ENCODE peak calls at places on chromosomes 11 and 22, in nine cellular contexts. U is left lung, T is Caco-2, K is GM12865, L is neural progenitor cell, C is HCT116, A is PC-3, M is colonic mucosa, Z is fibroblast of lung. D is an unnamed sample.

GRCh38 chr11:20192151-20192550 is 31.9 kb upstream of the DBX1 start:
- DNase-seq in L (no peak), Z (no peak), K (no peak), A (no peak), M (no peak), T (no peak), U (no peak), C (no peak), D (no peak)

GRCh38 chr11:131624526-131624925 is 254.1 kb downstream of the NTM start:
- DNase-seq in T (no peak), U (no peak), M (no peak), K (no peak), Z (peak), C (no peak), L (no peak), A (no peak), D (no peak)

GRCh38 chr11:133718831-133719230 is 126.5 kb downstream of the SPATA19 start:
- DNase-seq in M (no peak), Z (no peak), K (no peak), C (no peak), A (no peak), U (no peak), L (no peak), T (no peak), D (no peak)

GRCh38 chr11:48216510-48216909 is at the start of gene OR4B1:
- DNase-seq in M (no peak), U (no peak), Z (no peak), T (no peak), L (no peak), A (no peak), C (no peak), K (no peak), D (no peak)

GRCh38 chr11:16833026-16833425 is 94.6 kb downstream of the C11orf58 start:
- DNase-seq in U (no peak), K (no peak), A (no peak), T (no peak), Z (no peak), M (no peak), C (no peak), L (peak), D (no peak)

GRCh38 chr22:24325105-24325757 is 54.6 kb downstream of the SPECC1L start:
- DNase-seq in T (peak), K (peak), A (peak), M (peak), C (no peak), Z (peak), U (no peak), L (peak), D (peak)

GRCh38 chr11:124329787-124330478 is 9.9 kb upstream of the OR8D2 start:
- DNase-seq in M (no peak), L (no peak), K (peak), A (peak), U (no peak), C (no peak), T (no peak), Z (peak), D (peak)

GRCh38 chr11:35036642-35037041 is 102.3 kb upstream of the CD44 start:
- DNase-seq in Z (no peak), T (no peak), A (no peak), M (no peak), C (no peak), U (no peak), L (no peak), K (peak), D (no peak)

GRCh38 chr11:69563306-69563705 is 77.7 kb upstream of the CCND1 start:
- DNase-seq in K (no peak), L (no peak), U (no peak), T (no peak), Z (no peak), A (no peak), C (no peak), M (no peak), D (no peak)

GRCh38 chr22:47156352-47157092 is 394.1 kb downstream of the TBC1D22A start:
- DNase-seq in M (no peak), A (no peak), L (no peak), Z (no peak), U (no peak), K (no peak), C (no peak), T (no peak), D (no peak)

GRCh38 chr22:19717691-19718254 is 3.5 kb downstream of the SEPTIN5 start:
- DNase-seq in A (peak), T (peak), C (no peak), Z (peak), L (peak), K (peak), M (peak), U (peak), D (peak)

GRCh38 chr11:117690484-117691205 is 106.4 kb downstream of the DSCAML1 start:
- DNase-seq in T (no peak), Z (no peak), M (no peak), K (peak), C (no peak), A (no peak), L (no peak), U (no peak), D (no peak)

GRCh38 chr22:32103648-32104326 is 55.3 kb downstream of the C22orf42 start:
- DNase-seq in K (no peak), U (no peak), T (no peak), M (no peak), L (no peak), A (peak), Z (no peak), C (peak), D (peak)

GRCh38 chr11:45333023-45333422 is 46.9 kb upstream of the SYT13 start:
- DNase-seq in Z (no peak), M (no peak), U (no peak), T (no peak), A (no peak), L (no peak), K (no peak), C (no peak), D (no peak)

GRCh38 chr11:132342408-132342807 is 972.0 kb downstream of the NTM start:
- DNase-seq in L (no peak), Z (no peak), U (no peak), T (no peak), C (no peak), K (no peak), M (no peak), A (no peak), D (no peak)

GRCh38 chr11:16936643-16937042 is 77.6 kb downstream of the PLEKHA7 start:
- DNase-seq in K (no peak), L (no peak), A (no peak), Z (peak), U (no peak), C (no peak), T (peak), M (no peak), D (no peak)

GRCh38 chr11:90845799-90846198 is 623.0 kb upstream of the CHORDC1 start:
- DNase-seq in T (no peak), M (no peak), L (no peak), A (no peak), C (no peak), Z (no peak), U (no peak), K (no peak), D (no peak)

GRCh38 chr22:42820075-42820763 is 36.9 kb downstream of the ARFGAP3 start:
- DNase-seq in K (peak), M (no peak), L (peak), T (no peak), A (peak), U (no peak), Z (peak), C (no peak), D (peak)

GRCh38 chr22:29201722-29202230 is 3.9 kb upstream of the EMID1 start:
- DNase-seq in L (no peak), K (no peak), Z (no peak), U (no peak), T (no peak), C (no peak), M (no peak), A (no peak), D (no peak)

GRCh38 chr22:19822301-19823117 is 32.2 kb downstream of the GNB1L start:
- DNase-seq in M (no peak), Z (no peak), U (peak), T (no peak), C (no peak), K (no peak), L (no peak), A (no peak), D (no peak)

GRCh38 chr22:30932661-30933060 is 35.9 kb downstream of the MORC2 start:
- DNase-seq in M (no peak), A (no peak), Z (no peak), T (no peak), C (no peak), U (no peak), L (no peak), K (no peak), D (no peak)

GRCh38 chr11:115500547-115501503 is 3.4 kb downstream of the CADM1 start:
- DNase-seq in U (no peak), C (no peak), K (no peak), Z (no peak), T (no peak), M (no peak), L (peak), A (no peak), D (peak)

GRCh38 chr11:64715756-64716470 is 7.1 kb downstream of the NRXN2 start:
- DNase-seq in T (no peak), C (no peak), U (no peak), A (no peak), K (no peak), L (no peak), Z (no peak), M (no peak), D (no peak)

GRCh38 chr11:44626645-44627044 is 61.2 kb downstream of the CD82 start:
- DNase-seq in A (no peak), U (no peak), C (no peak), K (no peak), Z (no peak), L (no peak), M (peak), T (no peak), D (no peak)

GRCh38 chr22:30832407-30832987 is 136.1 kb downstream of the MORC2 start:
- DNase-seq in C (no peak), M (no peak), U (no peak), Z (no peak), A (no peak), T (no peak), L (no peak), K (no peak), D (no peak)

GRCh38 chr11:128716661-128717210 is 22.9 kb downstream of the FLI1 start:
- DNase-seq in M (no peak), Z (peak), L (peak), C (no peak), A (no peak), K (peak), U (no peak), T (no peak), D (peak)

GRCh38 chr11:35986958-35987357 is 43.1 kb downstream of the LDLRAD3 start:
- DNase-seq in A (peak), M (no peak), C (no peak), Z (peak), U (no peak), L (no peak), K (no peak), T (no peak), D (no peak)

GRCh38 chr11:96024666-96025065 is 100.8 kb upstream of the MTMR2 start:
- DNase-seq in M (no peak), U (no peak), Z (no peak), K (no peak), T (no peak), L (no peak), C (no peak), A (no peak), D (no peak)

GRCh38 chr22:37990302-37990701 is 5.9 kb upstream of the SOX10 start:
- DNase-seq in T (no peak), Z (no peak), A (no peak), L (no peak), C (no peak), K (no peak), M (no peak), U (no peak), D (no peak)

GRCh38 chr11:67615455-67616430 is 9.0 kb downstream of the NDUFV1 start:
- DNase-seq in L (peak), U (no peak), A (peak), C (peak), Z (no peak), K (peak), T (peak), M (peak), D (peak)

GRCh38 chr11:18115360-18116127 is 9.7 kb upstream of the SAAL1 start:
- DNase-seq in C (peak), T (peak), A (peak), M (peak), L (peak), Z (peak), K (peak), U (peak), D (peak)

GRCh38 chr22:49728566-49729271 is 99.0 kb downstream of the BRD1 start:
- DNase-seq in C (no peak), A (no peak), M (no peak), K (no peak), U (peak), T (no peak), L (no peak), Z (no peak), D (no peak)

GRCh38 chr11:11396290-11397042 is 43.4 kb upstream of the CSNK2A3 start:
- DNase-seq in L (no peak), M (no peak), T (no peak), Z (peak), A (no peak), K (no peak), C (no peak), U (no peak), D (no peak)

GRCh38 chr11:26331911-26332571 is at the start of gene ANO3:
- DNase-seq in A (peak), T (peak), K (peak), L (peak), U (peak), C (no peak), M (peak), Z (peak), D (peak)

GRCh38 chr11:73833067-73833466 is 43.6 kb downstream of the COA4 start:
- DNase-seq in U (no peak), K (no peak), L (no peak), T (no peak), C (no peak), A (peak), Z (no peak), M (no peak), D (no peak)

GRCh38 chr11:64661146-64661545 is 61.9 kb downstream of the NRXN2 start:
- DNase-seq in Z (peak), M (no peak), A (no peak), L (no peak), C (no peak), U (no peak), K (no peak), T (no peak), D (no peak)

GRCh38 chr11:13338437-13339069 is 61.0 kb downstream of the BMAL1 start:
- DNase-seq in T (no peak), Z (no peak), A (peak), C (no peak), U (no peak), L (no peak), M (no peak), K (no peak), D (no peak)

GRCh38 chr11:46120711-46121327 is 435 bp downstream of the PHF21A start:
- DNase-seq in L (peak), A (no peak), Z (peak), C (no peak), U (peak), T (peak), K (peak), M (peak), D (peak)

GRCh38 chr11:130020323-130020722 is 17.7 kb upstream of the PRDM10 start:
- DNase-seq in U (no peak), Z (peak), K (no peak), T (peak), M (no peak), A (no peak), L (no peak), C (no peak), D (peak)
- TF ChIP-seq CTCF in U (no peak), Z (no peak), K (no peak), T (no peak), M (no peak), A (no peak), L (no peak), C (no peak), D (no peak)

GRCh38 chr11:126061707-126062678 is 673 bp downstream of the CDON start:
- DNase-seq in K (peak), U (peak), C (peak), T (peak), Z (peak), L (peak), M (peak), A (peak), D (peak)
- TF ChIP-seq CTCF in K (no peak), U (peak), C (peak), T (peak), Z (peak), L (peak), M (peak), A (peak), D (peak)

DNA sequence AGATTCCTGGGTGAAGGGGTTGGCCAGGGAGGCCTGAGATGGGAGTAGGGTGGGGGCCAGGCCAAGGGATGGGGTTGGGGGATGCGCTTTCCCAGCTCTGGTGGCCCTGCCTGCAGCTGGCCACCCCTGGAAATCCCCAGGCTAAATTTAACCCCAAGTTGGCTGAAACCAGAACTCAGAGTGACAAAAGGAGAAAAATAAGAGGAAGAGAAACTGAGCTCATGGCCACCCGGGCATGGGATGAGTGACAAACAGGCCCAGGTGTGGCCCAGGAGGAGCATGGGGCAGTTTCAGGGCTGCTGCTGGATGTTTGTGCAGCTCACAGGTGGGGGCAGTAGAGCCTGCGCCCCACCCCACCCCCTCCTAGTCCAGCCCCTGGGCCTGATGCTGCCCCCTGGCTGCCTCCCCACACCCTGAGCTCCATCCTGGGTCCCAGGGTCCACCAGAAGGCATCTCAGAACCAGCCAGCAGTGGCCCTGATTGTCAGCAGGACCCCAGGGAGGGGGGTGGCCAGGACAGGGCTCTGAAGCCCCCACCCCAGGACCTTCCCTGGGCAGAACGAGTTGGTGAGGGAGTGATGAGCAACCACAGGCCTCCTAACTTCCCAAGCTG is 48.0 kb downstream of the IGLL5 start:
- DNase-seq in A (no peak), L (no peak), M (no peak), Z (no peak), C (no peak), U (no peak), T (no peak), K (peak), D (peak)
- TF ChIP-seq CTCF in A (no peak), L (peak), M (no peak), Z (no peak), C (peak), U (no peak), T (peak), K (peak), D (peak)

DNA sequence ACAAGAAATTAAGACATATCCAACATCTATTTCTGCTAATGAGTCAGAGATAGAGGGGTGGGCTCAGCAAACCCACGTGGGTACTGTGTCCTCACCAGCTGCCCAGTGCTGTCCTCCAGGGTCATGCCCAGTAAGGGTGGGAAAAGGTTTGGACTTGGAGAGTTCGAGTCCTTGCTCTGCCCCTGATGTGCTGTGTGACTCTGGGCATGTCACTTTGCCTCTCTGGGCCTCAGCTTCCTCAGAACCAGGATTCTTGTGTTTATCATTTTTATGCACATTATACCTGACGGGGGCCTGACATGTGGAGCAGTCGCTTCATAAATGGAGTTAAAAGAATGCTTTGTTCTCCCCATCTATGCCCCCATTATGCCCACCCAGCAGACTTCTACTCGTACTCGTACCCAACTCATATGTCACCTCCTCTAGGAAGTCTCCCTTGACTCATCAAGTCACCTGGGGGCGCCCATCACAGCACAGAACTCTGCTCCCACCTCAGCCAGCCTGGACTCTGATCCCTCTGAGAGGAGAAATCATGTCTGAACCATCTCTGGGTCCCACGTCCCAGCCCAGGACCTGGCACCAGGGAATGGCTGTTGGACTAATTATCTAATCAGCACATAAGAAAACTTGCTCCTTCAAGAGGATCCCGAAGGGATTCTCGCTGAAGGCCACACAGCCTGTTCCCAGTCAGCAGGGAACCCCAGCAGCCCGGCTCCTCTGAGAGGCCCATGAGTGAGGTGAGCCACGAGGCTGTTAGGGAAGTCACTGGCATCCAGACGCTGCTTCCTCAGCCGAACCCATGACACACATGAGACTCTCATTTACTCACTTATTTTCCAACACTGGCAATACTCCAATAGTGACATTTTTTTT is 38.7 kb upstream of the TSKU start:
- DNase-seq in K (no peak), U (peak), T (no peak), L (no peak), Z (no peak), M (peak), C (no peak), A (no peak), D (no peak)
- TF ChIP-seq CTCF in K (no peak), U (no peak), T (no peak), L (no peak), Z (no peak), M (no peak), C (no peak), A (no peak), D (no peak)

DNA sequence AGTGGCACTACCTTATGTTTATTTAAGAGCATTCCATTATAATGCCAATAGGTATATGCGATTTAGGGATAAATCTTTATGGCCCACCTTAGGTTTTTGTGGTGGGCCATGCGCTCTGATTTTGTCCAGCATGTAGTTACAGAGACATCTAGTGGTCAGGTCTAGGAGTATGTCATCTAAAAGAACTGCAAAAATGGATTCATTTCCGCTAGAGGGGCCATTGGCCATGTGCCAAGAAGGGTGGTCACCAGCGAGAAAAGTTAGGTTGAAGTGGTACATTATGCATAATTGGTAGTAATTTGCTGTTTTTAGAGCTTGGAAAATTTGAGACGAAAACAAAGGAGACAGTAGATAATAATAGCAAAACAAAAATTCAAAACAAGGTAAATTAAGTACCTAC is 27.7 kb downstream of the LRRC4C start:
- DNase-seq in T (peak), Z (no peak), K (peak), U (no peak), A (no peak), M (no peak), L (peak), C (no peak), D (peak)
- TF ChIP-seq CTCF in T (peak), Z (no peak), K (peak), U (peak), A (peak), M (no peak), L (peak), C (peak), D (peak)

GRCh38 chr11:8964324-8965320 is at the start of gene TMEM9B:
- DNase-seq in L (peak), U (peak), C (peak), M (peak), A (peak), T (peak), Z (peak), K (peak), D (peak)
- TF ChIP-seq CTCF in L (no peak), U (no peak), C (no peak), M (no peak), A (no peak), T (no peak), Z (no peak), K (no peak), D (no peak)